ENCODE peak calls at places on chromosomes 2 and 18, in four cellular contexts. V, G, A and K are unnamed samples.

GRCh38 chr2:138170495-138170894 is 206.2 kb downstream of the HNMT start:
- DNase-seq in V (no peak), G (no peak), A (no peak), K (no peak)

GRCh38 chr2:230961091-230961491 is 34.8 kb upstream of the SPATA3 start:
- DNase-seq in V (no peak), G (no peak), A (no peak), K (no peak)

GRCh38 chr2:134466141-134466540 is 212.3 kb downstream of the MGAT5 start:
- DNase-seq in V (no peak), G (peak; percentile 57), A (no peak), K (no peak)

GRCh38 chr2:202519453-202519852 is 115.3 kb upstream of the FAM117B start:
- DNase-seq in V (no peak), G (no peak), A (no peak), K (no peak)

GRCh38 chr2:1687254-1687653 is 57.1 kb downstream of the PXDN start:
- DNase-seq in V (no peak), G (no peak), A (peak; percentile 83), K (no peak)

GRCh38 chr18:21203842-21204241 is 38.2 kb upstream of the GREB1L start:
- DNase-seq in V (no peak), G (no peak), A (no peak), K (no peak)

GRCh38 chr2:17747684-17748452 is 5.7 kb downstream of the SMC6 start:
- DNase-seq in V (no peak), G (no peak), A (no peak), K (no peak)

GRCh38 chr2:98870516-98871158 is 65.4 kb downstream of the CRACDL start:
- DNase-seq in V (no peak), G (no peak), A (no peak), K (no peak)

GRCh38 chr2:174009488-174010223 is 44.5 kb upstream of the SP3 start:
- DNase-seq in V (no peak), G (no peak), A (no peak), K (no peak)

GRCh38 chr2:76679025-76679396 is 843.2 kb downstream of the LRRTM4 start:
- DNase-seq in V (no peak), G (no peak), A (no peak), K (no peak)

GRCh38 chr18:3061581-3062416 is 48.9 kb upstream of the LPIN2 start:
- DNase-seq in V (no peak), G (no peak), A (no peak), K (no peak)

GRCh38 chr2:128504242-128505149 is 185.8 kb upstream of the HS6ST1 start:
- DNase-seq in V (no peak), G (no peak), A (no peak), K (no peak)

GRCh38 chr18:495017-495416 is 5.5 kb downstream of the COLEC12 start:
- DNase-seq in V (no peak), G (no peak), A (no peak), K (no peak)

GRCh38 chr2:3470856-3471737 is 48.2 kb downstream of the ADI1 start:
- DNase-seq in V (peak; percentile 29), G (no peak), A (peak; percentile 50), K (no peak)

GRCh38 chr18:25349131-25349925 is 2.6 kb downstream of the ZNF521 start:
- DNase-seq in V (peak; percentile 45), G (peak; percentile 31), A (peak; percentile 49), K (no peak)

GRCh38 chr2:25453199-25453903 is 111.6 kb upstream of the DNMT3A start:
- DNase-seq in V (no peak), G (peak; percentile 23), A (no peak), K (no peak)

GRCh38 chr2:3299130-3299529 is 78.5 kb downstream of the EIPR1 start:
- DNase-seq in V (peak; percentile 20), G (no peak), A (no peak), K (no peak)

GRCh38 chr2:183063083-183063482 is 15.5 kb upstream of the DUSP19 start:
- DNase-seq in V (no peak), G (no peak), A (no peak), K (no peak)

GRCh38 chr2:240429341-240429871 is 6.1 kb upstream of the GPC1 start:
- DNase-seq in V (no peak), G (no peak), A (no peak), K (no peak)

GRCh38 chr2:20501974-20502373 is 55.1 kb downstream of the RHOB start:
- DNase-seq in V (no peak), G (peak; percentile 54), A (no peak), K (no peak)

GRCh38 chr18:48952287-48953095 is 1.7 kb upstream of the SMAD7 start:
- DNase-seq in V (peak; percentile 90), G (peak; percentile 94), A (peak; percentile 80), K (peak; percentile 54)

GRCh38 chr2:10817413-10817812 is 4.8 kb upstream of the PDIA6 start:
- DNase-seq in V (no peak), G (peak; percentile 44), A (no peak), K (no peak)

GRCh38 chr18:47975701-47976100 is 45.2 kb upstream of the SMAD2 start:
- DNase-seq in V (no peak), G (no peak), A (no peak), K (no peak)

GRCh38 chr18:56470679-56471345 is 167.6 kb downstream of the TXNL1 start:
- DNase-seq in V (no peak), G (no peak), A (no peak), K (no peak)

GRCh38 chr2:46073540-46074018 is 223.6 kb upstream of the EPAS1 start:
- DNase-seq in V (no peak), G (peak; percentile 41), A (peak; percentile 90), K (no peak)

GRCh38 chr2:224395646-224396390 is 6.1 kb downstream of the FAM124B start:
- DNase-seq in V (no peak), G (no peak), A (peak; percentile 87), K (no peak)

DNA sequence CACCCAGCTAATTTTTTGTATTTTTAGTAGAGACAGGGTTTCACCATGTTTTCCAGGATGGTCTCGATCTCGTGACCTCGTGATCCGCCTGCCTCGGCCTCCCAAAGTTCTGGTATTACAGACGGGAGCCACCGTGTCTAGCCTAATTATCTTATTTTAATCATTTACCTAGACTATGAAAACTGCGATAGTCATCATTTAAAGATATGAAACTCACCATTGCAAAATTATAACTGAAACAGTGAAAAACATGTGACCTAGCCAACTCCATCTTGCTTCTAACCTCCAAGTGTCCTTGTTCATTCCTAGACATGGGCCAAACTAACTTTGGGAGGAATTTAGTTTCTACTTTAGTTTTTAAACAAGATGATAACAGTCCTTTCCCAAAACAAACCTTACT is 17.4 kb downstream of the SULT1C4 start:
- DNase-seq in V (no peak), G (no peak), A (no peak), K (no peak)
- H3K9me3 ChIP-seq in V (peaks cover 40% of the 10 kb centered on the region), G (peaks cover 4% of the 10 kb centered on the region), A (peaks cover 18% of the 10 kb centered on the region), K (peaks cover 19% of the 10 kb centered on the region)

DNA sequence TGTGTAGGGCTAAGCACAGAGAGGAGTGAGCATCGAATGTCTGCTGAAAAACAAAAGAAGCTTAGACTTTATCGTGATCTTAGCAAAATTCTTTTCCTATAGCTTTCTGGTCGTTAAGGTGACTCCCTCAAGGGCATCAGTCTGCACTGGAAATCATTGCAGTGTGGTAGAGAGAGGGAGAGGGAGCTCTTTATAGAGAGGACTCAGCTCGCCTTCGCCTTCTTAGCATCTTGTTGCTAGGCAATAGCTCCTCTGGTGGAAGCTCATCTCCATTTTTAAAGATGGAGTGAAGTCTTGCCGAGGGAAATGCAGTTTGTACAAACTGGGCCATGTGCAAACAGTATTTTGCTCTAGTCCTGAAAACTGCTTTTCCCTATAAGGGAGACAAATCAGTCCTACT is 62.9 kb upstream of the SLC38A11 start:
- DNase-seq in V (no peak), G (no peak), A (no peak), K (no peak)
- H3K4me3 ChIP-seq in V (no peak overlapping the region), G (no peak overlapping the region), A (no peak overlapping the region), K (no peak overlapping the region)

GRCh38 chr2:362924-363323 is 75.0 kb upstream of the ALKAL2 start:
- DNase-seq in V (no peak), G (no peak), A (no peak), K (no peak)
- H3K9me3 ChIP-seq in V (no peaks in the 10 kb centered on the region), G (no peaks in the 10 kb centered on the region), A (no peaks in the 10 kb centered on the region), K (no peaks in the 10 kb centered on the region)

GRCh38 chr2:40373093-40373492 is 78.8 kb downstream of the SLC8A1 start:
- DNase-seq in V (no peak), G (no peak), A (no peak), K (no peak)

GRCh38 chr2:40372278-40372580 is 79.7 kb downstream of the SLC8A1 start:
- DNase-seq in V (no peak), G (no peak), A (no peak), K (no peak)

GRCh38 chr2:40372586-40372985 is 79.3 kb downstream of the SLC8A1 start:
- DNase-seq in V (no peak), G (no peak), A (no peak), K (no peak)

GRCh38 chr2:40369619-40370397 is 82.1 kb downstream of the SLC8A1 start:
- DNase-seq in V (no peak), G (no peak), A (no peak), K (no peak)

DNA sequence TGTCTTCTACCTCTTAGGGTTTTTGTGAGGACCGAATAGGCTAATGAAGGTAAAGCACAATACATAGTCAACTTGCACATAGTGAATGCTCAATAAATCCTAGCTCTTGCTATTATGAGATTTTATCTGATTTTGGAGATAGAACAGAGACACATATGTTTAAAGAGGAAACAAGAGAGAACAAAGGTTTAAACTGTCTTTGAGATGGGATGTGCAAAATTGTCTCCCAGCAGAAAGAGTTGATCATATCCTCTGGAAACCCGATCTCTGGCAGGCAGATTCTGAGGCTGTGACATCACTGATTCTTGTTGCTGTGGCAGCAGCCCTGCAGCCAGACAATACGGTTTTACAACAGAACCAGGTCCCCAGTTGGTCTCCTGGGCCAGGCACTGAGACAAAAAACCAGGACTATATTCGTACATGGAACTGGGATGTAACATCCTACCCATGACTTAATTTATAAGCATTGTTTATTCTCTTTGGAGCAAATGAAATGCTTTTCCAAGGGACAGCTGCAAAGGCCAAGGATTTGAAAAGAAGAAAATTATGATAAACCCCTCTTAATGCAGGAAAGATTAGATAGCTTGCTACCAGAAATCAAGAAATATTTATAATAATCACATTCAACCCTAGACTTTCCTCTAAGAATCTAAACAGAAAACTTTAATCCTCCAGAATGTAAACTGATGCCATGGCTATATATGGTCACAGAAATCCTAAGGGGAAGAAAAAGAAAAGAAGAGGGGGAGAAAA is 80.2 kb downstream of the SLC8A1 start:
- DNase-seq in V (no peak), G (peak; percentile 41), A (peak; percentile 83), K (peak; percentile 8)
- H3K4me3 ChIP-seq in V (no peak overlapping the region), G (no peak overlapping the region), A (peak overlapping the region; percentile 26), K (no peak overlapping the region)

GRCh38 chr18:79733996-79734770 is 54.6 kb downstream of the CTDP1 start:
- DNase-seq in V (peak; percentile 51), G (no peak), A (no peak), K (no peak)

GRCh38 chr18:79736846-79737245 is 57.2 kb downstream of the CTDP1 start:
- DNase-seq in V (no peak), G (no peak), A (no peak), K (no peak)

GRCh38 chr18:79737426-79737825 is 57.8 kb downstream of the CTDP1 start:
- DNase-seq in V (no peak), G (no peak), A (no peak), K (no peak)

GRCh38 chr18:79736230-79736629 is 56.6 kb downstream of the CTDP1 start:
- DNase-seq in V (no peak), G (no peak), A (no peak), K (no peak)

GRCh38 chr18:79735071-79735980 is 55.7 kb downstream of the CTDP1 start:
- DNase-seq in V (peak; percentile 43), G (no peak), A (no peak), K (no peak)
- H3K9me3 ChIP-seq in V (no peaks in the 10 kb centered on the region), G (peaks cover 5% of the 10 kb centered on the region), A (no peaks in the 10 kb centered on the region), K (peaks cover 30% of the 10 kb centered on the region)

GRCh38 chr2:64455031-64455332 is 1.0 kb downstream of the LGALSL start:
- DNase-seq in V (no peak), G (no peak), A (no peak), K (no peak)
- H3K4me3 ChIP-seq in V (peak overlapping the region; percentile 74), G (peak overlapping the region; percentile 87), A (peak overlapping the region; percentile 91), K (peak overlapping the region; percentile 91)